ENCODE peak calls at places on chromosomes 7 and 10, in eight cellular contexts. One of them, this sample, is unnamed.

GRCh38 chr10:95513941-95514392 is 47.2 kb downstream of the SORBS1 start:
- DNase-seq in WERI-Rb-1: no peak
- DNase-seq in fibroblast of pulmonary artery: peak
- DNase-seq in CD8-positive, alpha-beta memory T cell: no peak
- DNase-seq in transverse colon: no peak
- DNase-seq in adrenal gland: peak
- DNase-seq in MM.1S: no peak
- DNase-seq in body of pancreas: peak
- DNase-seq in this sample: no peak

GRCh38 chr10:103921750-103922195 is 3.8 kb upstream of the STN1 start:
- DNase-seq in CD8-positive, alpha-beta memory T cell: no peak
- DNase-seq in fibroblast of pulmonary artery: peak
- DNase-seq in body of pancreas: no peak
- DNase-seq in MM.1S: no peak
- DNase-seq in adrenal gland: no peak
- DNase-seq in WERI-Rb-1: peak
- DNase-seq in transverse colon: peak
- DNase-seq in this sample: no peak

GRCh38 chr7:101880536-101881443 is 63.4 kb downstream of the CUX1 start:
- DNase-seq in MM.1S: no peak
- DNase-seq in adrenal gland: no peak
- DNase-seq in fibroblast of pulmonary artery: peak
- DNase-seq in transverse colon: no peak
- DNase-seq in WERI-Rb-1: no peak
- DNase-seq in body of pancreas: peak
- DNase-seq in CD8-positive, alpha-beta memory T cell: no peak
- DNase-seq in this sample: no peak

GRCh38 chr7:92137531-92137930 is 3.3 kb upstream of the CYP51A1 start:
- DNase-seq in body of pancreas: no peak
- DNase-seq in WERI-Rb-1: no peak
- DNase-seq in fibroblast of pulmonary artery: no peak
- DNase-seq in transverse colon: no peak
- DNase-seq in CD8-positive, alpha-beta memory T cell: no peak
- DNase-seq in MM.1S: no peak
- DNase-seq in adrenal gland: no peak
- DNase-seq in this sample: no peak

GRCh38 chr7:157368955-157369354 is 32.2 kb downstream of the DNAJB6 start:
- DNase-seq in fibroblast of pulmonary artery: no peak
- DNase-seq in CD8-positive, alpha-beta memory T cell: no peak
- DNase-seq in WERI-Rb-1: no peak
- DNase-seq in transverse colon: no peak
- DNase-seq in body of pancreas: no peak
- DNase-seq in MM.1S: no peak
- DNase-seq in adrenal gland: no peak
- DNase-seq in this sample: no peak

GRCh38 chr7:115125750-115126149 is 203.9 kb downstream of the MDFIC start:
- DNase-seq in WERI-Rb-1: no peak
- DNase-seq in adrenal gland: no peak
- DNase-seq in body of pancreas: no peak
- DNase-seq in MM.1S: no peak
- DNase-seq in CD8-positive, alpha-beta memory T cell: no peak
- DNase-seq in fibroblast of pulmonary artery: no peak
- DNase-seq in transverse colon: no peak
- DNase-seq in this sample: no peak

GRCh38 chr7:44963526-44964290 is 15.1 kb downstream of the MYO1G start:
- DNase-seq in transverse colon: no peak
- DNase-seq in CD8-positive, alpha-beta memory T cell: no peak
- DNase-seq in MM.1S: no peak
- DNase-seq in fibroblast of pulmonary artery: no peak
- DNase-seq in adrenal gland: no peak
- DNase-seq in body of pancreas: no peak
- DNase-seq in WERI-Rb-1: no peak
- DNase-seq in this sample: no peak

GRCh38 chr7:149670288-149670687 is 103.1 kb downstream of the ZNF467 start:
- DNase-seq in fibroblast of pulmonary artery: peak
- DNase-seq in MM.1S: no peak
- DNase-seq in body of pancreas: peak
- DNase-seq in adrenal gland: peak
- DNase-seq in WERI-Rb-1: no peak
- DNase-seq in transverse colon: peak
- DNase-seq in CD8-positive, alpha-beta memory T cell: no peak
- DNase-seq in this sample: no peak

GRCh38 chr10:59587083-59587755 is 122.4 kb downstream of the SLC16A9 start:
- DNase-seq in fibroblast of pulmonary artery: no peak
- DNase-seq in transverse colon: peak
- DNase-seq in CD8-positive, alpha-beta memory T cell: no peak
- DNase-seq in MM.1S: no peak
- DNase-seq in adrenal gland: peak
- DNase-seq in body of pancreas: no peak
- DNase-seq in WERI-Rb-1: no peak
- DNase-seq in this sample: no peak

GRCh38 chr10:51915031-51915542 is 215.7 kb upstream of the CSTF2T start:
- DNase-seq in fibroblast of pulmonary artery: peak
- DNase-seq in CD8-positive, alpha-beta memory T cell: no peak
- DNase-seq in adrenal gland: no peak
- DNase-seq in body of pancreas: no peak
- DNase-seq in MM.1S: no peak
- DNase-seq in transverse colon: no peak
- DNase-seq in WERI-Rb-1: no peak
- DNase-seq in this sample: no peak

GRCh38 chr7:84509522-84509921 is 314.9 kb upstream of the SEMA3A start:
- DNase-seq in MM.1S: no peak
- DNase-seq in WERI-Rb-1: no peak
- DNase-seq in fibroblast of pulmonary artery: no peak
- DNase-seq in adrenal gland: no peak
- DNase-seq in CD8-positive, alpha-beta memory T cell: no peak
- DNase-seq in transverse colon: no peak
- DNase-seq in body of pancreas: no peak
- DNase-seq in this sample: no peak

GRCh38 chr7:132492841-132493445 is 83.3 kb downstream of the PLXNA4 start:
- DNase-seq in transverse colon: no peak
- DNase-seq in body of pancreas: no peak
- DNase-seq in WERI-Rb-1: no peak
- DNase-seq in adrenal gland: no peak
- DNase-seq in fibroblast of pulmonary artery: no peak
- DNase-seq in CD8-positive, alpha-beta memory T cell: no peak
- DNase-seq in MM.1S: peak
- DNase-seq in this sample: no peak

GRCh38 chr7:4996696-4997222 is 37.8 kb upstream of the MMD2 start:
- DNase-seq in transverse colon: no peak
- DNase-seq in body of pancreas: no peak
- DNase-seq in fibroblast of pulmonary artery: no peak
- DNase-seq in adrenal gland: no peak
- DNase-seq in MM.1S: no peak
- DNase-seq in CD8-positive, alpha-beta memory T cell: no peak
- DNase-seq in WERI-Rb-1: no peak
- DNase-seq in this sample: no peak

GRCh38 chr10:6924166-6924565 is 344.1 kb upstream of the PRKCQ start:
- DNase-seq in transverse colon: no peak
- DNase-seq in MM.1S: no peak
- DNase-seq in CD8-positive, alpha-beta memory T cell: no peak
- DNase-seq in fibroblast of pulmonary artery: peak
- DNase-seq in body of pancreas: peak
- DNase-seq in WERI-Rb-1: no peak
- DNase-seq in adrenal gland: peak
- DNase-seq in this sample: no peak

GRCh38 chr7:131370523-131370968 is 42.9 kb downstream of the MKLN1 start:
- DNase-seq in adrenal gland: no peak
- DNase-seq in fibroblast of pulmonary artery: peak
- DNase-seq in WERI-Rb-1: no peak
- DNase-seq in MM.1S: peak
- DNase-seq in body of pancreas: no peak
- DNase-seq in transverse colon: no peak
- DNase-seq in CD8-positive, alpha-beta memory T cell: peak
- DNase-seq in this sample: no peak

GRCh38 chr7:117262546-117262945 is 60.3 kb downstream of the WNT2 start:
- DNase-seq in MM.1S: no peak
- DNase-seq in WERI-Rb-1: no peak
- DNase-seq in CD8-positive, alpha-beta memory T cell: no peak
- DNase-seq in transverse colon: no peak
- DNase-seq in fibroblast of pulmonary artery: no peak
- DNase-seq in adrenal gland: no peak
- DNase-seq in body of pancreas: no peak
- DNase-seq in this sample: no peak

GRCh38 chr7:44750921-44751571 is 2.4 kb downstream of the ZMIZ2 start:
- DNase-seq in fibroblast of pulmonary artery: no peak
- DNase-seq in adrenal gland: no peak
- DNase-seq in transverse colon: peak
- DNase-seq in WERI-Rb-1: no peak
- DNase-seq in body of pancreas: no peak
- DNase-seq in MM.1S: peak
- DNase-seq in CD8-positive, alpha-beta memory T cell: peak
- DNase-seq in this sample: no peak

GRCh38 chr10:15780353-15781135 is 60.8 kb upstream of the ITGA8 start:
- DNase-seq in CD8-positive, alpha-beta memory T cell: no peak
- DNase-seq in body of pancreas: peak
- DNase-seq in WERI-Rb-1: no peak
- DNase-seq in adrenal gland: peak
- DNase-seq in transverse colon: no peak
- DNase-seq in MM.1S: no peak
- DNase-seq in fibroblast of pulmonary artery: peak
- DNase-seq in this sample: no peak

GRCh38 chr7:30470163-30470770 is 8.3 kb downstream of the NOD1 start:
- DNase-seq in fibroblast of pulmonary artery: peak
- DNase-seq in MM.1S: no peak
- DNase-seq in CD8-positive, alpha-beta memory T cell: no peak
- DNase-seq in transverse colon: no peak
- DNase-seq in WERI-Rb-1: peak
- DNase-seq in body of pancreas: peak
- DNase-seq in adrenal gland: peak
- DNase-seq in this sample: no peak
- H3K4me3 ChIP-seq in fibroblast of pulmonary artery: peak
- H3K4me3 ChIP-seq in MM.1S: no peak
- H3K4me3 ChIP-seq in CD8-positive, alpha-beta memory T cell: no peak
- H3K4me3 ChIP-seq in transverse colon: no peak
- H3K4me3 ChIP-seq in WERI-Rb-1: peak
- H3K4me3 ChIP-seq in body of pancreas: no peak
- H3K4me3 ChIP-seq in adrenal gland: no peak
- H3K4me3 ChIP-seq in this sample: peak

GRCh38 chr7:27187158-27187701 is 2.2 kb upstream of the HOXA11 start:
- DNase-seq in adrenal gland: no peak
- DNase-seq in WERI-Rb-1: no peak
- DNase-seq in transverse colon: no peak
- DNase-seq in MM.1S: no peak
- DNase-seq in body of pancreas: peak
- DNase-seq in CD8-positive, alpha-beta memory T cell: no peak
- DNase-seq in fibroblast of pulmonary artery: no peak
- DNase-seq in this sample: no peak
- H3K4me3 ChIP-seq in adrenal gland: no peak
- H3K4me3 ChIP-seq in WERI-Rb-1: no peak
- H3K4me3 ChIP-seq in transverse colon: peak
- H3K4me3 ChIP-seq in MM.1S: no peak
- H3K4me3 ChIP-seq in body of pancreas: no peak
- H3K4me3 ChIP-seq in CD8-positive, alpha-beta memory T cell: no peak
- H3K4me3 ChIP-seq in fibroblast of pulmonary artery: no peak
- H3K4me3 ChIP-seq in this sample: no peak

DNA sequence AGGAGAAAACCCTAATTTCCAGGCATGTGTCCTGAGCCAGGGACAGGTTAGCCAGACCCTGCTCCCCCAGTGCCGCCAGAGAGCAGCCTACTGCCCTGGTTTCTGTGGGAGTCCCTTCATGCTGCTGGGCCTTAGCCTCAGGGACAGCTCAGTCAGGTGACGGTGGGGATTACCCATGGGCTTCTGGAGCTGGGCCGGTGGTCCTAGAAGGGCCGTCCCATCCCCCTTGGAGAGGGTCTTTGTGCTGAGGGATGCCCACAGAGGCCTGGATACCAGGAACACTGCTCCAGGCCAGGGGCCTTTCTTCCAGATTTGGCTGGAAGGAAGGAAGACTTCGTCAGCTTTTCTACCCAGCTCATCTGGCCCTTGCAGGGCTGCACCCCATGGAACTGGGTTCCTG is 71.4 kb upstream of the ZNF722 start:
- DNase-seq in WERI-Rb-1: no peak
- DNase-seq in adrenal gland: no peak
- DNase-seq in fibroblast of pulmonary artery: no peak
- DNase-seq in CD8-positive, alpha-beta memory T cell: no peak
- DNase-seq in MM.1S: no peak
- DNase-seq in transverse colon: no peak
- DNase-seq in body of pancreas: no peak
- DNase-seq in this sample: no peak
- H3K4me3 ChIP-seq in WERI-Rb-1: no peak
- H3K4me3 ChIP-seq in adrenal gland: no peak
- H3K4me3 ChIP-seq in fibroblast of pulmonary artery: no peak
- H3K4me3 ChIP-seq in CD8-positive, alpha-beta memory T cell: no peak
- H3K4me3 ChIP-seq in MM.1S: no peak
- H3K4me3 ChIP-seq in transverse colon: no peak
- H3K4me3 ChIP-seq in body of pancreas: no peak
- H3K4me3 ChIP-seq in this sample: peak

DNA sequence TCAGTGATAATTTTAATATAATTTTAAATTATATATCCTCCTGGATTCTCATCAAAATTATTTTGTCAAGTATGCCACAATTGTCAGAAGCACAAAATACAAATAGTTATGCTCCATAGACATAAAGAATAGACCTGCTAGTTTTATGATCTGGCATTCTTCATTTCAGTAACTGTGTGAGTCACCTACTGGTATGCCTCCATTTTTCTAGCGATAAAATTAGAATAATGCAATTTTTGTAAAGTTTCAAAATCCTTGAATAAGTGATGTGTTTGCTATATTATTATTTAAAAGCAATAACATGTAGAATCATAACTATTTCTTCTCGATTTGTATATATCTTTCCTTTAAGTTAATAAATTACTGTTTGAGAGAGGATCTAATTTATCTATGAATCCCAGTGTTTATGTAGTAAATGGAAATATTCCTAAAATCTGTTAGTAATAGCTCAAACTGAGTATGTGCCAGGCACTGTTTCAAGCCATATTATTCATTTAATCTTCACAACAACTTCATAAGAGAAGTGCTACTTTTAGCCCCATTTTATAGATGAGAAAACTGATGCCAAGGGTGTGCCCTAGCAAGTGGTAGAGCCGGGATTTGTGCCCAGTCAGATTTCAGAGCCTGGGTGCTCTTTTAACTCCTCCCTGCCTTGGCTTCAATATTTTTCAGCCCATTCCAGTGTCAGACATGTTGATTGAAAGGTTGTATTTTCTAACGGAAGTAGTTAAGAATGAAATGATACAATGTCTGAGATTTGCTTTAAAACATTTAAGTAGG is 38.4 kb downstream of the NET1 start:
- DNase-seq in WERI-Rb-1: no peak
- DNase-seq in body of pancreas: no peak
- DNase-seq in CD8-positive, alpha-beta memory T cell: no peak
- DNase-seq in transverse colon: no peak
- DNase-seq in MM.1S: no peak
- DNase-seq in fibroblast of pulmonary artery: peak
- DNase-seq in adrenal gland: no peak
- DNase-seq in this sample: no peak
- H3K4me3 ChIP-seq in WERI-Rb-1: no peak
- H3K4me3 ChIP-seq in body of pancreas: no peak
- H3K4me3 ChIP-seq in CD8-positive, alpha-beta memory T cell: no peak
- H3K4me3 ChIP-seq in transverse colon: no peak
- H3K4me3 ChIP-seq in MM.1S: no peak
- H3K4me3 ChIP-seq in fibroblast of pulmonary artery: no peak
- H3K4me3 ChIP-seq in adrenal gland: no peak
- H3K4me3 ChIP-seq in this sample: no peak